ENCODE peak calls at places on chromosomes 16 and 17, in six cellular contexts. Z is IMR-90, F is H9, O is mesenchymal stem cell, V is H1, C is neuronal stem cell. R is an unnamed sample.

GRCh38 chr17:44065668-44066203 is 735 bp downstream of the LSM12 start:
- DNase-seq in Z (no peak), F (no peak), O (peak; percentile 50), V (no peak), C (no peak), R (peak; percentile 23)

GRCh38 chr17:16106161-16106891 is 106.7 kb downstream of the TTC19 start:
- DNase-seq in Z (peak; percentile 79), F (no peak), O (peak; percentile 86), V (no peak), C (no peak), R (no peak)

GRCh38 chr17:20122236-20122879 is 113.2 kb downstream of the SPECC1 start:
- DNase-seq in Z (no peak), F (no peak), O (no peak), V (no peak), C (no peak), R (no peak)

GRCh38 chr16:67449328-67449727 is 18.4 kb downstream of the HSD11B2 start:
- DNase-seq in Z (no peak), F (no peak), O (no peak), V (no peak), C (no peak), R (no peak)

GRCh38 chr17:71188811-71189492 is 931.9 kb upstream of the SOX9 start:
- DNase-seq in Z (peak; percentile 95), F (no peak), O (peak; percentile 94), V (no peak), C (no peak), R (no peak)

GRCh38 chr16:4663756-4664465 is 29.5 kb upstream of the NUDT16L1 start:
- DNase-seq in Z (no peak), F (no peak), O (no peak), V (no peak), C (no peak), R (no peak)

GRCh38 chr16:81567987-81568748 is 123.6 kb downstream of the CMIP start:
- DNase-seq in Z (peak; percentile 43), F (no peak), O (peak; percentile 47), V (no peak), C (no peak), R (no peak)

GRCh38 chr16:57191056-57191536 is 5.0 kb downstream of the RSPRY1 start:
- DNase-seq in Z (peak; percentile 65), F (no peak), O (peak; percentile 50), V (no peak), C (no peak), R (no peak)

GRCh38 chr17:64385187-64386083 is 5.2 kb downstream of the PECAM1 start:
- DNase-seq in Z (peak; percentile 88), F (no peak), O (peak; percentile 91), V (no peak), C (no peak), R (peak; percentile 19)

GRCh38 chr16:53775821-53776431 is 72.0 kb downstream of the FTO start:
- DNase-seq in Z (peak; percentile 91), F (no peak), O (peak; percentile 95), V (no peak), C (no peak), R (peak; percentile 88)
- H2BK5ac ChIP-seq in Z (peak overlapping the region; percentile 82), F (no peak overlapping the region), O (no peak overlapping the region), V (peak overlapping the region; percentile 26), C (no peak overlapping the region), R (no peak overlapping the region)

GRCh38 chr16:75443301-75443700 is 10.0 kb upstream of the CFDP1 start:
- DNase-seq in Z (peak; percentile 33), F (no peak), O (peak; percentile 34), V (no peak), C (no peak), R (no peak)
- H2BK5ac ChIP-seq in Z (no peak overlapping the region), F (no peak overlapping the region), O (no peak overlapping the region), V (no peak overlapping the region), C (no peak overlapping the region), R (no peak overlapping the region)

DNA sequence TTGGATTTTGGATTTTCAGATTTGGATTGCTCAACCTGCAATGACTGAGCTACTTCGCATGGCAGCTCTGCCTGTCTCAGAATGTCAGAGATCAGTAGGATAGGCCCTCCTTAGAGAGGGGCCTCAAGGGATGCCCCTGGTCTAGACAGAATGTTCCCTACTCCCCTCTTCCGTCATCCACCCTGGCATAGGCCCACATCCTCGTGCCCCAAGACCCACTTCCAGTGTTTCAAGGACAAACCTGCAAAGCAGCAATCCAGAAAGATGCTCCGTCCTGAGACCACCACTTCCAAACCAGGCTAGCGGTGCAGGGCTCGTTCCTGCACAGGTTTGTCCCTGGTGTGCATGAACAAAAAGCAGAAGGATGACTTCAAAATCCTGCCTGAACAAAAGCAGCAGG is 121.3 kb downstream of the SOCS1 start:
- DNase-seq in Z (no peak), F (no peak), O (no peak), V (no peak), C (no peak), R (no peak)
- H2BK5ac ChIP-seq in Z (no peak overlapping the region), F (no peak overlapping the region), O (no peak overlapping the region), V (no peak overlapping the region), C (no peak overlapping the region), R (no peak overlapping the region)

GRCh38 chr17:50208611-50209061 is 7.2 kb upstream of the COL1A1 start:
- DNase-seq in Z (no peak), F (no peak), O (peak; percentile 25), V (no peak), C (no peak), R (peak; percentile 65)

GRCh38 chr17:50207792-50208567 is 6.5 kb upstream of the COL1A1 start:
- DNase-seq in Z (no peak), F (peak; percentile 84), O (no peak), V (no peak), C (no peak), R (no peak)

GRCh38 chr17:50210249-50211225 is 9.1 kb upstream of the COL1A1 start:
- DNase-seq in Z (peak; percentile 99), F (peak; percentile 94), O (peak; percentile 100), V (peak; percentile 81), C (no peak), R (peak; percentile 96)

GRCh38 chr17:50209133-50209471 is 7.7 kb upstream of the COL1A1 start:
- DNase-seq in Z (no peak), F (no peak), O (no peak), V (no peak), C (no peak), R (no peak)

GRCh38 chr17:50209472-50210248 is 8.2 kb upstream of the COL1A1 start:
- DNase-seq in Z (peak; percentile 100), F (peak; percentile 95), O (peak; percentile 99), V (no peak), C (no peak), R (peak; percentile 95)
- H2BK5ac ChIP-seq in Z (peak overlapping the region; percentile 99), F (no peak overlapping the region), O (peak overlapping the region; percentile 96), V (peak overlapping the region; percentile 96), C (peak overlapping the region; percentile 68), R (peak overlapping the region; percentile 52)

DNA sequence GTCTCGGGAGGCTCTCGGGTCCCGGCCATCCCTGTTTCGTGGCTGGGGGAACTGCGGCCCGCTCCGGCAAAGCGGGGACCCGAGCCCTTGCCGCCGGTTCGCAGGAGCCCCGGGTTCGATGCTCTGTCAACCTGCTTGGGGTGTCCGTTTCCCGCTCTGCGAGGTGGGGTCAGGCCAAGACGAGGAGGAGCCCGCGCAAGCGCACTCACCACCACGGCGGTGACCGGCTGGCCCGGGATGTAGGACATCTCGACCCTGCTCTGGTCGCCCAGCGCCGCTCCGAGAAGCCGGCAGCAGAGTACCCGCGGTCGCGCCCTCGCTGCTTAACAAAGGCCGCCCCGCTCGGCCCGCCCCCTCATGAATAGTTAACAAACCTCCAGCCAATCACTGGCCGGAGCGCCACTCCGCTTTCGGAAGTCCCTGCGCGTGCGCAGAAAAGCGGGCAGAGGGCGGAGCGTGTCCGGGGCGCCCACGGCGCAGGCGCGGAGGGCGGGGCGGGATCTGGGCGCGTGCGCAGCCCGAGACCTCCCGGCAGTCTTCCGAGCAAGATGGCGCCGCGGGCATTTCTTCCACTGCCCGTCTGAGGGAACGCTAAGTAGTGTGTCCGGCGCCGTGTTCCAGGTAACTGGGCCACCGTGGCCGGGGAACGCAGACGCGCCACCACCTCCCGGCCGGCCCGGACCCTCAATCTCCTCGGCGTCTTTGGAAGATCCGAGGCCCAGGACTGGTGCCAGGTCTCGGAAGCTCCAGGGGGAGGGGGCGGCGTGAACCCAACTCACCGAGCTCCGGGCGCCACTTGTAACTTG is at the start of the genes EMC6 and TAX1BP3:
- DNase-seq in Z (peak; percentile 96), F (peak; percentile 100), O (peak; percentile 97), V (peak; percentile 95), C (peak; percentile 99), R (peak; percentile 99)
- H2BK5ac ChIP-seq in Z (peak within 1 kb of the TSS; percentile 92), F (no peak within 1 kb of the TSS), O (peak within 1 kb of the TSS; percentile 100), V (peak within 1 kb of the TSS; percentile 81), C (peak within 1 kb of the TSS; percentile 99), R (peak within 1 kb of the TSS; percentile 76)

GRCh38 chr17:38747385-38748328 is 479 bp downstream of the PCGF2 start:
- DNase-seq in Z (no peak), F (no peak), O (peak; percentile 48), V (no peak), C (peak; percentile 54), R (peak; percentile 54)

GRCh38 chr17:38750312-38751121 is 2.0 kb upstream of the PSMB3 start:
- DNase-seq in Z (peak; percentile 22), F (no peak), O (peak; percentile 53), V (no peak), C (peak; percentile 43), R (peak; percentile 57)

GRCh38 chr17:38750044-38750311 is 1.8 kb upstream of the PCGF2 start:
- DNase-seq in Z (no peak), F (no peak), O (no peak), V (no peak), C (no peak), R (no peak)

GRCh38 chr17:38748329-38749221 is at the start of gene PCGF2:
- DNase-seq in Z (peak; percentile 89), F (peak; percentile 98), O (peak; percentile 91), V (peak; percentile 68), C (peak; percentile 93), R (peak; percentile 98)

GRCh38 chr17:38749222-38750043 is 1.3 kb upstream of the PCGF2 start:
- DNase-seq in Z (peak; percentile 52), F (peak; percentile 93), O (peak; percentile 68), V (no peak), C (peak; percentile 77), R (peak; percentile 89)
- H2BK5ac ChIP-seq in Z (peak overlapping the region; percentile 33), F (no peak overlapping the region), O (no peak overlapping the region), V (peak overlapping the region; percentile 8), C (peak overlapping the region; percentile 95), R (peak overlapping the region; percentile 48)

DNA sequence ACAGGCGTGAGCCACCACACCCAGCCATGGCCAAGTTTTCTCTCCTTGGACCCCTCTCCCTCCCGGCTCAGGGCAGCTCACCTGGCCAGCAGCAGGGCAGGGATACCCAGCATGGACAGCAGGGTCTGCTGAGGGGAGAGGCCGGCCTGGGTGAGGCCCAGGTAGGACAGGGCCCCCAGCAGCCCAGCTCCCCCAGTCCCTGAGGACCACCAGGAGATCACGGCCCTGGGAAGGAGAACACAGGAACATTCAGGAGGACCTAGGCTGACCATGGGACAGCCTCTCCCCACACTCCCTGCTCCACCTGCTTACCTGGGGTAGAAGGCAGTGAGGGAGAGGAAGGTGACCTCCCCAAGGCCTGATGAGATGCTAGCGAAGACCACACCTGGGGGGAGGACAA is 5.6 kb downstream of the CLN3 start:
- DNase-seq in Z (no peak), F (no peak), O (no peak), V (no peak), C (no peak), R (no peak)
- H2BK5ac ChIP-seq in Z (no peak overlapping the region), F (no peak overlapping the region), O (no peak overlapping the region), V (no peak overlapping the region), C (no peak overlapping the region), R (no peak overlapping the region)

GRCh38 chr17:4908301-4908700 is 5.4 kb upstream of the CHRNE start:
- DNase-seq in Z (no peak), F (peak; percentile 84), O (peak; percentile 39), V (no peak), C (no peak), R (peak; percentile 90)
- H2BK5ac ChIP-seq in Z (peak overlapping the region; percentile 53), F (no peak overlapping the region), O (no peak overlapping the region), V (peak overlapping the region; percentile 88), C (no peak overlapping the region), R (no peak overlapping the region)

GRCh38 chr17:10292057-10292931 is 80.5 kb downstream of the MYH13 start:
- DNase-seq in Z (peak; percentile 26), F (no peak), O (peak; percentile 38), V (no peak), C (no peak), R (peak; percentile 56)
- H2BK5ac ChIP-seq in Z (no peak overlapping the region), F (no peak overlapping the region), O (no peak overlapping the region), V (no peak overlapping the region), C (no peak overlapping the region), R (no peak overlapping the region)